ENCODE peak calls at places on chromosome 10, in ten cellular contexts. One of them, this sample, is unnamed.

GRCh38 chr10:33720161-33720560 is 385.7 kb upstream of the NRP1 start:
- DNase-seq in MCF 10A: no peak
- DNase-seq in BE2C: no peak
- DNase-seq in coronary artery: no peak
- DNase-seq in mammary epithelial cell: no peak
- DNase-seq in epithelial cell of esophagus: no peak
- DNase-seq in fibroblast of the aortic adventitia: no peak
- DNase-seq in heart left ventricle: no peak
- DNase-seq in GM06990: no peak
- DNase-seq in progenitor cell of endocrine pancreas: no peak
- DNase-seq in this sample: no peak

GRCh38 chr10:102628451-102628911 is 15.8 kb upstream of the TRIM8 start:
- DNase-seq in MCF 10A: peak; percentile 70
- DNase-seq in BE2C: peak; percentile 87
- DNase-seq in coronary artery: no peak
- DNase-seq in mammary epithelial cell: peak; percentile 53
- DNase-seq in epithelial cell of esophagus: peak; percentile 56
- DNase-seq in fibroblast of the aortic adventitia: no peak
- DNase-seq in heart left ventricle: peak; percentile 79
- DNase-seq in GM06990: no peak
- DNase-seq in progenitor cell of endocrine pancreas: no peak
- DNase-seq in this sample: no peak

GRCh38 chr10:130493446-130494198 is 357.4 kb downstream of the GLRX3 start:
- DNase-seq in MCF 10A: no peak
- DNase-seq in BE2C: no peak
- DNase-seq in coronary artery: peak; percentile 45
- DNase-seq in mammary epithelial cell: no peak
- DNase-seq in epithelial cell of esophagus: no peak
- DNase-seq in fibroblast of the aortic adventitia: no peak
- DNase-seq in heart left ventricle: no peak
- DNase-seq in GM06990: no peak
- DNase-seq in progenitor cell of endocrine pancreas: no peak
- DNase-seq in this sample: peak; percentile 46

GRCh38 chr10:51892965-51893658 is 193.7 kb upstream of the CSTF2T start:
- DNase-seq in MCF 10A: peak; percentile 51
- DNase-seq in BE2C: no peak
- DNase-seq in coronary artery: no peak
- DNase-seq in mammary epithelial cell: peak; percentile 32
- DNase-seq in epithelial cell of esophagus: peak; percentile 34
- DNase-seq in fibroblast of the aortic adventitia: no peak
- DNase-seq in heart left ventricle: no peak
- DNase-seq in GM06990: no peak
- DNase-seq in progenitor cell of endocrine pancreas: no peak
- DNase-seq in this sample: no peak

GRCh38 chr10:75904499-75905283 is 473.3 kb downstream of the LRMDA start:
- DNase-seq in MCF 10A: no peak
- DNase-seq in BE2C: no peak
- DNase-seq in coronary artery: no peak
- DNase-seq in mammary epithelial cell: no peak
- DNase-seq in epithelial cell of esophagus: no peak
- DNase-seq in fibroblast of the aortic adventitia: no peak
- DNase-seq in heart left ventricle: no peak
- DNase-seq in GM06990: no peak
- DNase-seq in progenitor cell of endocrine pancreas: no peak
- DNase-seq in this sample: peak; percentile 36

GRCh38 chr10:116769791-116770190 is 27.4 kb upstream of the HSPA12A start:
- DNase-seq in MCF 10A: no peak
- DNase-seq in BE2C: no peak
- DNase-seq in coronary artery: peak; percentile 49
- DNase-seq in mammary epithelial cell: no peak
- DNase-seq in epithelial cell of esophagus: peak; percentile 39
- DNase-seq in fibroblast of the aortic adventitia: peak; percentile 31
- DNase-seq in heart left ventricle: no peak
- DNase-seq in GM06990: no peak
- DNase-seq in progenitor cell of endocrine pancreas: no peak
- DNase-seq in this sample: no peak

GRCh38 chr10:124590216-124591122 is 128.8 kb downstream of the LHPP start:
- DNase-seq in MCF 10A: no peak
- DNase-seq in BE2C: no peak
- DNase-seq in coronary artery: no peak
- DNase-seq in mammary epithelial cell: peak; percentile 15
- DNase-seq in epithelial cell of esophagus: peak; percentile 35
- DNase-seq in fibroblast of the aortic adventitia: no peak
- DNase-seq in heart left ventricle: no peak
- DNase-seq in GM06990: no peak
- DNase-seq in progenitor cell of endocrine pancreas: no peak
- DNase-seq in this sample: peak; percentile 3

GRCh38 chr10:102633282-102633681 is 11.0 kb upstream of the TRIM8 start:
- DNase-seq in MCF 10A: peak; percentile 38
- DNase-seq in BE2C: no peak
- DNase-seq in coronary artery: no peak
- DNase-seq in mammary epithelial cell: no peak
- DNase-seq in epithelial cell of esophagus: peak; percentile 36
- DNase-seq in fibroblast of the aortic adventitia: peak; percentile 77
- DNase-seq in heart left ventricle: no peak
- DNase-seq in GM06990: no peak
- DNase-seq in progenitor cell of endocrine pancreas: no peak
- DNase-seq in this sample: no peak

GRCh38 chr10:132710746-132711617 is 75.0 kb downstream of the NKX6-2 start:
- DNase-seq in MCF 10A: no peak
- DNase-seq in BE2C: peak; percentile 1
- DNase-seq in coronary artery: no peak
- DNase-seq in mammary epithelial cell: no peak
- DNase-seq in epithelial cell of esophagus: no peak
- DNase-seq in fibroblast of the aortic adventitia: no peak
- DNase-seq in heart left ventricle: no peak
- DNase-seq in GM06990: no peak
- DNase-seq in progenitor cell of endocrine pancreas: no peak
- DNase-seq in this sample: no peak

GRCh38 chr10:127243490-127244272 is 47.3 kb upstream of the INSYN2A start:
- DNase-seq in MCF 10A: peak; percentile 54
- DNase-seq in BE2C: peak; percentile 41
- DNase-seq in coronary artery: no peak
- DNase-seq in mammary epithelial cell: peak; percentile 11
- DNase-seq in epithelial cell of esophagus: peak; percentile 47
- DNase-seq in fibroblast of the aortic adventitia: peak; percentile 19
- DNase-seq in heart left ventricle: no peak
- DNase-seq in GM06990: no peak
- DNase-seq in progenitor cell of endocrine pancreas: peak; percentile 20
- DNase-seq in this sample: peak; percentile 78
- TF ChIP-seq CTCF in MCF 10A: peak; percentile 31
- TF ChIP-seq CTCF in BE2C: peak; percentile 59
- TF ChIP-seq CTCF in coronary artery: no peak
- TF ChIP-seq CTCF in mammary epithelial cell: peak; percentile 74
- TF ChIP-seq CTCF in epithelial cell of esophagus: peak; percentile 68
- TF ChIP-seq CTCF in fibroblast of the aortic adventitia: peak; percentile 47
- TF ChIP-seq CTCF in heart left ventricle: peak; percentile 26
- TF ChIP-seq CTCF in GM06990: no peak
- TF ChIP-seq CTCF in progenitor cell of endocrine pancreas: peak; percentile 69
- TF ChIP-seq CTCF in this sample: peak; percentile 68

DNA sequence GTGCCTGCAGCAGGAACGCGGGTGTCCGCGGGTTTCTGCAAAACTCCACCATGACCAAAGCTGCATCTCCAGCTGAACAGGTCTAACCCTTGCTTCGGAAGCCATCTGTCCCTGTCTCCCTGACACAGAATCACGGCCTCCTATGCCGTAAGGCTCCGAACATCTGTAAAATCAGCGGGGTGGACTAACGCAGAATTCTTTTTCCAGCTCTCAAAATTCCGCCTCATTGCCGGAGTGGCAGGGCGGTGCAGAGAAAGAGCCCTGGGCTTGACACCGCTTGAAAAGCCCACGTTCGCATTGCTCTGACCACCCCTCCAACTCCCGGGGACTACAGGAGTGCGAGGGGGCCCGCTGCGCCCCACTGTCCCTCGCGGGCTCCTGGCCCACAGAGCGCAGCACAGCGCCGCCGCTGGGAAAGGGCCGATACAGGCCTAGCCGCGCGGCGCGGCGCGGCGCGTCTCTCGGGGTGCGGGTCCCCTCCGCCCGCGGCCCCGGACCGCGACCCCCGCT is 409 bp downstream of the DNMBP start:
- DNase-seq in MCF 10A: peak; percentile 53
- DNase-seq in BE2C: peak; percentile 70
- DNase-seq in coronary artery: peak; percentile 74
- DNase-seq in mammary epithelial cell: peak; percentile 41
- DNase-seq in epithelial cell of esophagus: peak; percentile 57
- DNase-seq in fibroblast of the aortic adventitia: peak; percentile 48
- DNase-seq in heart left ventricle: peak; percentile 25
- DNase-seq in GM06990: no peak
- DNase-seq in progenitor cell of endocrine pancreas: no peak
- DNase-seq in this sample: peak; percentile 23
- TF ChIP-seq CTCF in MCF 10A: peak; percentile 33
- TF ChIP-seq CTCF in BE2C: peak; percentile 42
- TF ChIP-seq CTCF in coronary artery: peak; percentile 30
- TF ChIP-seq CTCF in mammary epithelial cell: no peak
- TF ChIP-seq CTCF in epithelial cell of esophagus: peak; percentile 44
- TF ChIP-seq CTCF in fibroblast of the aortic adventitia: peak; percentile 58
- TF ChIP-seq CTCF in heart left ventricle: no peak
- TF ChIP-seq CTCF in GM06990: peak; percentile 52
- TF ChIP-seq CTCF in progenitor cell of endocrine pancreas: peak; percentile 36
- TF ChIP-seq CTCF in this sample: no peak

GRCh38 chr10:5665380-5666323 is 743 bp downstream of the ASB13 start:
- DNase-seq in MCF 10A: peak; percentile 16
- DNase-seq in BE2C: no peak
- DNase-seq in coronary artery: no peak
- DNase-seq in mammary epithelial cell: peak; percentile 8
- DNase-seq in epithelial cell of esophagus: no peak
- DNase-seq in fibroblast of the aortic adventitia: peak; percentile 26
- DNase-seq in heart left ventricle: no peak
- DNase-seq in GM06990: no peak
- DNase-seq in progenitor cell of endocrine pancreas: no peak
- DNase-seq in this sample: no peak

GRCh38 chr10:5670662-5671375 is 4.4 kb upstream of the ASB13 start:
- DNase-seq in MCF 10A: no peak
- DNase-seq in BE2C: no peak
- DNase-seq in coronary artery: no peak
- DNase-seq in mammary epithelial cell: no peak
- DNase-seq in epithelial cell of esophagus: no peak
- DNase-seq in fibroblast of the aortic adventitia: no peak
- DNase-seq in heart left ventricle: no peak
- DNase-seq in GM06990: no peak
- DNase-seq in progenitor cell of endocrine pancreas: no peak
- DNase-seq in this sample: no peak

GRCh38 chr10:5666324-5667220 is at the start of gene ASB13:
- DNase-seq in MCF 10A: peak; percentile 63
- DNase-seq in BE2C: peak; percentile 79
- DNase-seq in coronary artery: no peak
- DNase-seq in mammary epithelial cell: peak; percentile 49
- DNase-seq in epithelial cell of esophagus: peak; percentile 59
- DNase-seq in fibroblast of the aortic adventitia: peak; percentile 22
- DNase-seq in heart left ventricle: peak; percentile 81
- DNase-seq in GM06990: peak; percentile 32
- DNase-seq in progenitor cell of endocrine pancreas: peak; percentile 32
- DNase-seq in this sample: peak; percentile 69

GRCh38 chr10:5669609-5670008 is 3.2 kb upstream of the ASB13 start:
- DNase-seq in MCF 10A: no peak
- DNase-seq in BE2C: no peak
- DNase-seq in coronary artery: no peak
- DNase-seq in mammary epithelial cell: no peak
- DNase-seq in epithelial cell of esophagus: no peak
- DNase-seq in fibroblast of the aortic adventitia: no peak
- DNase-seq in heart left ventricle: no peak
- DNase-seq in GM06990: no peak
- DNase-seq in progenitor cell of endocrine pancreas: no peak
- DNase-seq in this sample: no peak

DNA sequence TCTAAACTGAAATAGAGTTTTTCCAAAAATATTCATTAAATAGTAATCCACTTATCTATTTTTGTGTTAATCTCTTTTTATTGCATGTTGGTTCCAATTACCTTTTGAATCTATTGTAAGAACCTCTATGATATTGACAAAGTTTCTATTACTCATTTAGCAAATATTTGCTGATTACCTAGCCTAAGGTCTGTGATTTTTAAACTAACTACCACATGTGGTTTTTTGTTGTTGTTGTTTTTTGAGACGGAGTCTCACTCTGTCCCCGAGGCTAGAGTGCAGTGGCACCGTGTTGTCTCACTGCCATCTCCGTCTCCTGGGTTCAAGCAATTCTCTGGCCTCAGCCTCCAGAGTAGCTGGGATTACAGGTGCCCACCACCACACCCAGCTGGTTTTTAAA is 2.0 kb upstream of the ASB13 start:
- DNase-seq in MCF 10A: no peak
- DNase-seq in BE2C: no peak
- DNase-seq in coronary artery: no peak
- DNase-seq in mammary epithelial cell: no peak
- DNase-seq in epithelial cell of esophagus: no peak
- DNase-seq in fibroblast of the aortic adventitia: no peak
- DNase-seq in heart left ventricle: no peak
- DNase-seq in GM06990: no peak
- DNase-seq in progenitor cell of endocrine pancreas: no peak
- DNase-seq in this sample: no peak
- TF ChIP-seq CTCF in MCF 10A: no peak
- TF ChIP-seq CTCF in BE2C: no peak
- TF ChIP-seq CTCF in coronary artery: no peak
- TF ChIP-seq CTCF in mammary epithelial cell: no peak
- TF ChIP-seq CTCF in epithelial cell of esophagus: no peak
- TF ChIP-seq CTCF in fibroblast of the aortic adventitia: no peak
- TF ChIP-seq CTCF in heart left ventricle: no peak
- TF ChIP-seq CTCF in GM06990: no peak
- TF ChIP-seq CTCF in progenitor cell of endocrine pancreas: no peak
- TF ChIP-seq CTCF in this sample: no peak

GRCh38 chr10:129334326-129334725 is 132.7 kb upstream of the MGMT start:
- DNase-seq in MCF 10A: no peak
- DNase-seq in BE2C: no peak
- DNase-seq in coronary artery: no peak
- DNase-seq in mammary epithelial cell: no peak
- DNase-seq in epithelial cell of esophagus: no peak
- DNase-seq in fibroblast of the aortic adventitia: no peak
- DNase-seq in heart left ventricle: no peak
- DNase-seq in GM06990: no peak
- DNase-seq in progenitor cell of endocrine pancreas: no peak
- DNase-seq in this sample: no peak

GRCh38 chr10:129329375-129330040 is 137.5 kb upstream of the MGMT start:
- DNase-seq in MCF 10A: no peak
- DNase-seq in BE2C: no peak
- DNase-seq in coronary artery: no peak
- DNase-seq in mammary epithelial cell: no peak
- DNase-seq in epithelial cell of esophagus: no peak
- DNase-seq in fibroblast of the aortic adventitia: no peak
- DNase-seq in heart left ventricle: no peak
- DNase-seq in GM06990: no peak
- DNase-seq in progenitor cell of endocrine pancreas: no peak
- DNase-seq in this sample: no peak

GRCh38 chr10:129335396-129335795 is 131.6 kb upstream of the MGMT start:
- DNase-seq in MCF 10A: no peak
- DNase-seq in BE2C: no peak
- DNase-seq in coronary artery: no peak
- DNase-seq in mammary epithelial cell: no peak
- DNase-seq in epithelial cell of esophagus: no peak
- DNase-seq in fibroblast of the aortic adventitia: no peak
- DNase-seq in heart left ventricle: no peak
- DNase-seq in GM06990: no peak
- DNase-seq in progenitor cell of endocrine pancreas: no peak
- DNase-seq in this sample: no peak

GRCh38 chr10:129335942-129336341 is 131.1 kb upstream of the MGMT start:
- DNase-seq in MCF 10A: no peak
- DNase-seq in BE2C: no peak
- DNase-seq in coronary artery: no peak
- DNase-seq in mammary epithelial cell: no peak
- DNase-seq in epithelial cell of esophagus: no peak
- DNase-seq in fibroblast of the aortic adventitia: no peak
- DNase-seq in heart left ventricle: no peak
- DNase-seq in GM06990: no peak
- DNase-seq in progenitor cell of endocrine pancreas: no peak
- DNase-seq in this sample: no peak

GRCh38 chr10:129332476-129332875 is 134.6 kb upstream of the MGMT start:
- DNase-seq in MCF 10A: peak; percentile 66
- DNase-seq in BE2C: peak; percentile 54
- DNase-seq in coronary artery: no peak
- DNase-seq in mammary epithelial cell: no peak
- DNase-seq in epithelial cell of esophagus: no peak
- DNase-seq in fibroblast of the aortic adventitia: no peak
- DNase-seq in heart left ventricle: no peak
- DNase-seq in GM06990: no peak
- DNase-seq in progenitor cell of endocrine pancreas: no peak
- DNase-seq in this sample: peak; percentile 55
- TF ChIP-seq CTCF in MCF 10A: peak; percentile 33
- TF ChIP-seq CTCF in BE2C: peak; percentile 86
- TF ChIP-seq CTCF in coronary artery: no peak
- TF ChIP-seq CTCF in mammary epithelial cell: no peak
- TF ChIP-seq CTCF in epithelial cell of esophagus: peak; percentile 21
- TF ChIP-seq CTCF in fibroblast of the aortic adventitia: no peak
- TF ChIP-seq CTCF in heart left ventricle: peak; percentile 45
- TF ChIP-seq CTCF in GM06990: no peak
- TF ChIP-seq CTCF in progenitor cell of endocrine pancreas: peak; percentile 40
- TF ChIP-seq CTCF in this sample: peak; percentile 80